ENCODE peak calls at places on chromosome 14, in nine cellular contexts. Q is K562, X is left colon, T is HuH-7.5, I is foreskin fibroblast, J is HTR-8/SVneo, U is cerebellar nuclear complex, B is SIG-M5, E is Peyer's patch. F is an unnamed sample.

GRCh38 chr14:50726372-50727107 is 58.4 kb upstream of the SAV1 start:
- DNase-seq in Q (no peak), X (no peak), T (no peak), I (peak), J (no peak), U (no peak), B (no peak), E (no peak), F (peak)

GRCh38 chr14:76267322-76268012 is 108.5 kb upstream of the ESRRB start:
- DNase-seq in Q (no peak), X (peak), T (peak), I (peak), J (peak), U (no peak), B (no peak), E (no peak), F (peak)

GRCh38 chr14:51630987-51631386 is 20.7 kb upstream of the FRMD6 start:
- DNase-seq in Q (no peak), X (no peak), T (no peak), I (no peak), J (no peak), U (no peak), B (no peak), E (no peak), F (no peak)

GRCh38 chr14:60634153-60634552 is 15.1 kb downstream of the SIX1 start:
- DNase-seq in Q (no peak), X (no peak), T (no peak), I (no peak), J (no peak), U (no peak), B (no peak), E (no peak), F (no peak)

GRCh38 chr14:38143651-38144505 is 63.8 kb upstream of the SSTR1 start:
- DNase-seq in Q (no peak), X (no peak), T (no peak), I (peak), J (peak), U (no peak), B (no peak), E (no peak), F (peak)

GRCh38 chr14:100345711-100346110 is 22.6 kb downstream of the SLC25A47 start:
- DNase-seq in Q (no peak), X (no peak), T (no peak), I (no peak), J (no peak), U (no peak), B (no peak), E (no peak), F (no peak)

GRCh38 chr14:101540481-101540880 is 20.8 kb upstream of the DIO3 start:
- DNase-seq in Q (no peak), X (no peak), T (no peak), I (no peak), J (no peak), U (no peak), B (no peak), E (no peak), F (no peak)

GRCh38 chr14:75306917-75307699 is 28.5 kb downstream of the FOS start:
- DNase-seq in Q (peak), X (peak), T (no peak), I (no peak), J (peak), U (no peak), B (no peak), E (peak), F (peak)

GRCh38 chr14:34554540-34555250 is 15.2 kb upstream of the EAPP start:
- DNase-seq in Q (no peak), X (no peak), T (no peak), I (no peak), J (no peak), U (no peak), B (no peak), E (peak), F (peak)

GRCh38 chr14:76742185-76742584 is 19.1 kb upstream of the VASH1 start:
- DNase-seq in Q (no peak), X (no peak), T (no peak), I (no peak), J (no peak), U (no peak), B (no peak), E (no peak), F (no peak)

GRCh38 chr14:31568671-31569070 is 7.5 kb downstream of the NUBPL start:
- DNase-seq in Q (no peak), X (no peak), T (no peak), I (no peak), J (no peak), U (no peak), B (no peak), E (no peak), F (peak)

GRCh38 chr14:100372357-100373048 is 49.4 kb downstream of the SLC25A47 start:
- DNase-seq in Q (no peak), X (no peak), T (no peak), I (no peak), J (no peak), U (no peak), B (no peak), E (no peak), F (no peak)

GRCh38 chr14:68695871-68696665 is 96.8 kb downstream of the ZFP36L1 start:
- DNase-seq in Q (no peak), X (no peak), T (no peak), I (no peak), J (no peak), U (no peak), B (no peak), E (no peak), F (no peak)

GRCh38 chr14:99387880-99388279 is 92.8 kb downstream of the SETD3 start:
- DNase-seq in Q (no peak), X (no peak), T (no peak), I (no peak), J (no peak), U (no peak), B (no peak), E (no peak), F (no peak)

F was measured in bronchial epithelial cell.